ENCODE peak calls at places on chromosomes 2 and 18, in six cellular contexts. One of them, this sample, is unnamed.

GRCh38 chr2:20205915-20206524 is 18.9 kb downstream of the SDC1 start:
- DNase-seq in lung: peak
- DNase-seq in fibroblast of mammary gland: no peak
- DNase-seq in HFFc6: no peak
- DNase-seq in cardiac fibroblast: no peak
- DNase-seq in Calu3: peak
- DNase-seq in this sample: no peak

GRCh38 chr2:46487667-46488333 is 8.4 kb downstream of the TMEM247 start:
- DNase-seq in cardiac fibroblast: peak
- DNase-seq in Calu3: no peak
- DNase-seq in HFFc6: peak
- DNase-seq in lung: peak
- DNase-seq in fibroblast of mammary gland: peak
- DNase-seq in this sample: no peak

GRCh38 chr18:61546598-61546997 is 213.4 kb downstream of the CDH20 start:
- DNase-seq in fibroblast of mammary gland: peak
- DNase-seq in lung: no peak
- DNase-seq in cardiac fibroblast: peak
- DNase-seq in HFFc6: peak
- DNase-seq in Calu3: no peak
- DNase-seq in this sample: no peak

GRCh38 chr18:55343396-55344073 is 244.5 kb downstream of the TCF4 start:
- DNase-seq in Calu3: no peak
- DNase-seq in HFFc6: peak
- DNase-seq in cardiac fibroblast: peak
- DNase-seq in fibroblast of mammary gland: peak
- DNase-seq in lung: no peak
- DNase-seq in this sample: no peak

GRCh38 chr2:23209059-23209458 is 175.9 kb upstream of the KLHL29 start:
- DNase-seq in cardiac fibroblast: no peak
- DNase-seq in lung: no peak
- DNase-seq in Calu3: no peak
- DNase-seq in fibroblast of mammary gland: no peak
- DNase-seq in HFFc6: no peak
- DNase-seq in this sample: no peak

GRCh38 chr2:101386599-101387150 is 628 bp downstream of the CREG2 start:
- DNase-seq in Calu3: peak
- DNase-seq in lung: no peak
- DNase-seq in cardiac fibroblast: no peak
- DNase-seq in fibroblast of mammary gland: no peak
- DNase-seq in HFFc6: no peak
- DNase-seq in this sample: no peak

GRCh38 chr2:142875010-142875409 is 2.5 kb upstream of the KYNU start:
- DNase-seq in cardiac fibroblast: no peak
- DNase-seq in lung: no peak
- DNase-seq in Calu3: no peak
- DNase-seq in fibroblast of mammary gland: peak
- DNase-seq in HFFc6: no peak
- DNase-seq in this sample: no peak

GRCh38 chr2:64854773-64855237 is 134.4 kb upstream of the SLC1A4 start:
- DNase-seq in cardiac fibroblast: peak
- DNase-seq in Calu3: no peak
- DNase-seq in HFFc6: no peak
- DNase-seq in fibroblast of mammary gland: peak
- DNase-seq in lung: no peak
- DNase-seq in this sample: no peak

GRCh38 chr18:3713166-3713565 is 263.2 kb downstream of the TGIF1 start:
- DNase-seq in fibroblast of mammary gland: no peak
- DNase-seq in lung: no peak
- DNase-seq in HFFc6: no peak
- DNase-seq in Calu3: no peak
- DNase-seq in cardiac fibroblast: peak
- DNase-seq in this sample: no peak

GRCh38 chr2:171703574-171704347 is 16.5 kb downstream of the DYNC1I2 start:
- DNase-seq in cardiac fibroblast: peak
- DNase-seq in Calu3: no peak
- DNase-seq in HFFc6: peak
- DNase-seq in lung: no peak
- DNase-seq in fibroblast of mammary gland: peak
- DNase-seq in this sample: no peak

GRCh38 chr2:170005702-170006101 is 172.2 kb upstream of the MYO3B start:
- DNase-seq in lung: no peak
- DNase-seq in fibroblast of mammary gland: no peak
- DNase-seq in cardiac fibroblast: no peak
- DNase-seq in Calu3: no peak
- DNase-seq in HFFc6: no peak
- DNase-seq in this sample: no peak

GRCh38 chr2:7693246-7694065 is 776.2 kb downstream of the RNF144A start:
- DNase-seq in cardiac fibroblast: no peak
- DNase-seq in fibroblast of mammary gland: no peak
- DNase-seq in HFFc6: no peak
- DNase-seq in Calu3: no peak
- DNase-seq in lung: no peak
- DNase-seq in this sample: no peak

GRCh38 chr2:45850558-45850957 is 199.1 kb downstream of the PRKCE start:
- DNase-seq in fibroblast of mammary gland: no peak
- DNase-seq in HFFc6: no peak
- DNase-seq in lung: no peak
- DNase-seq in cardiac fibroblast: no peak
- DNase-seq in Calu3: no peak
- DNase-seq in this sample: no peak

GRCh38 chr18:33873127-33873526 is 295.1 kb downstream of the ASXL3 start:
- DNase-seq in cardiac fibroblast: no peak
- DNase-seq in fibroblast of mammary gland: no peak
- DNase-seq in HFFc6: no peak
- DNase-seq in lung: no peak
- DNase-seq in Calu3: no peak
- DNase-seq in this sample: no peak

GRCh38 chr18:48979944-48980890 is 29.5 kb upstream of the SMAD7 start:
- DNase-seq in Calu3: peak
- DNase-seq in fibroblast of mammary gland: no peak
- DNase-seq in cardiac fibroblast: no peak
- DNase-seq in lung: no peak
- DNase-seq in HFFc6: no peak
- DNase-seq in this sample: no peak

GRCh38 chr2:133338224-133338623 is 230.0 kb downstream of the NCKAP5 start:
- DNase-seq in Calu3: no peak
- DNase-seq in lung: no peak
- DNase-seq in HFFc6: no peak
- DNase-seq in cardiac fibroblast: no peak
- DNase-seq in fibroblast of mammary gland: no peak
- DNase-seq in this sample: no peak

GRCh38 chr2:86319700-86320369 is 17.6 kb downstream of the REEP1 start:
- DNase-seq in HFFc6: no peak
- DNase-seq in cardiac fibroblast: no peak
- DNase-seq in fibroblast of mammary gland: no peak
- DNase-seq in lung: no peak
- DNase-seq in Calu3: no peak
- DNase-seq in this sample: no peak

GRCh38 chr18:13639196-13639595 is 87.2 kb downstream of the FAM210A start:
- DNase-seq in lung: no peak
- DNase-seq in HFFc6: no peak
- DNase-seq in Calu3: no peak
- DNase-seq in cardiac fibroblast: no peak
- DNase-seq in fibroblast of mammary gland: no peak
- DNase-seq in this sample: no peak

GRCh38 chr2:121283670-121284245 is 1.2 kb downstream of the TFCP2L1 start:
- DNase-seq in Calu3: peak
- DNase-seq in HFFc6: peak
- DNase-seq in lung: no peak
- DNase-seq in fibroblast of mammary gland: no peak
- DNase-seq in cardiac fibroblast: no peak
- DNase-seq in this sample: no peak

GRCh38 chr2:38552259-38552658 is 50.5 kb downstream of the HNRNPLL start:
- DNase-seq in fibroblast of mammary gland: no peak
- DNase-seq in Calu3: no peak
- DNase-seq in HFFc6: no peak
- DNase-seq in lung: no peak
- DNase-seq in cardiac fibroblast: no peak
- DNase-seq in this sample: no peak

GRCh38 chr18:75896865-75897264 is 469.4 kb upstream of the SMIM21 start:
- DNase-seq in fibroblast of mammary gland: no peak
- DNase-seq in cardiac fibroblast: no peak
- DNase-seq in lung: no peak
- DNase-seq in Calu3: no peak
- DNase-seq in HFFc6: no peak
- DNase-seq in this sample: no peak

GRCh38 chr2:159637237-159637636 is 20.9 kb upstream of the BAZ2B start:
- DNase-seq in HFFc6: no peak
- DNase-seq in cardiac fibroblast: no peak
- DNase-seq in lung: no peak
- DNase-seq in Calu3: no peak
- DNase-seq in fibroblast of mammary gland: no peak
- DNase-seq in this sample: no peak

GRCh38 chr2:71901466-71901865 is 246.2 kb downstream of the CYP26B1 start:
- DNase-seq in Calu3: no peak
- DNase-seq in HFFc6: peak
- DNase-seq in cardiac fibroblast: no peak
- DNase-seq in lung: no peak
- DNase-seq in fibroblast of mammary gland: no peak
- DNase-seq in this sample: no peak

GRCh38 chr18:2939317-2939716 is 73.6 kb downstream of the LPIN2 start:
- DNase-seq in cardiac fibroblast: no peak
- DNase-seq in lung: peak
- DNase-seq in fibroblast of mammary gland: no peak
- DNase-seq in Calu3: peak
- DNase-seq in HFFc6: no peak
- DNase-seq in this sample: no peak

GRCh38 chr2:37350917-37351316 is 6.5 kb downstream of the QPCT start:
- DNase-seq in fibroblast of mammary gland: no peak
- DNase-seq in cardiac fibroblast: no peak
- DNase-seq in HFFc6: no peak
- DNase-seq in Calu3: no peak
- DNase-seq in lung: no peak
- DNase-seq in this sample: no peak

GRCh38 chr2:8725838-8726237 is 44.0 kb downstream of the ID2 start:
- DNase-seq in HFFc6: no peak
- DNase-seq in lung: no peak
- DNase-seq in cardiac fibroblast: no peak
- DNase-seq in Calu3: no peak
- DNase-seq in fibroblast of mammary gland: no peak
- DNase-seq in this sample: no peak

GRCh38 chr2:141029424-141030078 is 1101.3 kb downstream of the LRP1B start:
- DNase-seq in fibroblast of mammary gland: no peak
- DNase-seq in cardiac fibroblast: no peak
- DNase-seq in HFFc6: no peak
- DNase-seq in Calu3: no peak
- DNase-seq in lung: no peak
- DNase-seq in this sample: no peak

GRCh38 chr18:3040183-3040582 is 27.2 kb upstream of the LPIN2 start:
- DNase-seq in cardiac fibroblast: no peak
- DNase-seq in Calu3: no peak
- DNase-seq in HFFc6: no peak
- DNase-seq in fibroblast of mammary gland: no peak
- DNase-seq in lung: no peak
- DNase-seq in this sample: no peak

GRCh38 chr18:57910134-57910533 is 107.0 kb upstream of the ATP8B1 start:
- DNase-seq in HFFc6: no peak
- DNase-seq in Calu3: no peak
- DNase-seq in fibroblast of mammary gland: no peak
- DNase-seq in lung: no peak
- DNase-seq in cardiac fibroblast: no peak
- DNase-seq in this sample: no peak

GRCh38 chr2:234686088-234686890 is 189.4 kb upstream of the ARL4C start:
- DNase-seq in cardiac fibroblast: peak
- DNase-seq in Calu3: peak
- DNase-seq in lung: no peak
- DNase-seq in HFFc6: no peak
- DNase-seq in fibroblast of mammary gland: no peak
- DNase-seq in this sample: no peak
- TF ChIP-seq CTCF in cardiac fibroblast: no peak
- TF ChIP-seq CTCF in Calu3: no peak
- TF ChIP-seq CTCF in lung: no peak
- TF ChIP-seq CTCF in HFFc6: no peak
- TF ChIP-seq CTCF in fibroblast of mammary gland: no peak
- TF ChIP-seq CTCF in this sample: no peak

DNA sequence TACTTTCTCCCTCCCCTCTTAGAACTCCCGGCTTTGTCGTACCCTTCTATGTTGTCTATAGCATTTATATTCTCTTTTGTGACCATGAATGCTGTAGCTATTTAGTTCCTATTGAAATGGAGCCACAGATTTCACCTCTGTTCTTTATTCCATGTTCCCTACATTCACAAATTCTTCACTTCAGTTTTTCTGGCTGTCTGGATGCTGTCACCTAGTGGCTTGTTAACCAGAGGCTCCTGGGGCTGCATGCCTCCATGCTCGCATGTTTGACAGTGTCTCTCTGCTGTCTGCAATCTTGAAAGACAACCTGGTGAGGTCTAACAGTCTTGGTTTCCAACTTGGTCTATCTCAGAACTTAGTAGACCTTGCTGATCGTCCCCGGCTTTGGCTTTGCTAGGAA is 48.2 kb downstream of the CFAP221 start:
- DNase-seq in Calu3: no peak
- DNase-seq in cardiac fibroblast: no peak
- DNase-seq in lung: no peak
- DNase-seq in HFFc6: no peak
- DNase-seq in fibroblast of mammary gland: no peak
- DNase-seq in this sample: no peak
- TF ChIP-seq CTCF in Calu3: no peak
- TF ChIP-seq CTCF in cardiac fibroblast: no peak
- TF ChIP-seq CTCF in lung: no peak
- TF ChIP-seq CTCF in HFFc6: no peak
- TF ChIP-seq CTCF in fibroblast of mammary gland: no peak
- TF ChIP-seq CTCF in this sample: no peak

DNA sequence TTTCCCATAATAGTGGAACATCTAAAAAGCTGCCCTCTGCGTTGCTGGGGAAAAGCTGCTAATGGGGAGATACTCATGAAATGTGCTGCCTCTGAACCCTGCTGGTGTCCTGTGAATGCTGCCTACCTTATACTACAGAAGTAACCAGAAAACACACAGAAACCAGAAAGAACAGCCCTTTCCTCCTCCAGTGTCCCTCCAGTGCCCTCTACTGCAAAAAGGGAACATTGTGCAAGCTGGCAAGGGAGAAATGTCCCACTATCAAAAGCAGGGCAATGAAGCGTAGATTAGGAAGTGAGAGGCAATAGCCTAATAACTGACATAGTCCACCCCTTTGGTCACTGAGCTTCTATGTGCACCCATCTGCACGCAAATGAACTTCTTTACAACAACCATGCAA is 162.7 kb upstream of the ETAA1 start:
- DNase-seq in lung: no peak
- DNase-seq in HFFc6: peak
- DNase-seq in fibroblast of mammary gland: peak
- DNase-seq in cardiac fibroblast: peak
- DNase-seq in Calu3: peak
- DNase-seq in this sample: no peak
- TF ChIP-seq CTCF in lung: no peak
- TF ChIP-seq CTCF in HFFc6: peak
- TF ChIP-seq CTCF in fibroblast of mammary gland: peak
- TF ChIP-seq CTCF in cardiac fibroblast: peak
- TF ChIP-seq CTCF in Calu3: peak
- TF ChIP-seq CTCF in this sample: peak

DNA sequence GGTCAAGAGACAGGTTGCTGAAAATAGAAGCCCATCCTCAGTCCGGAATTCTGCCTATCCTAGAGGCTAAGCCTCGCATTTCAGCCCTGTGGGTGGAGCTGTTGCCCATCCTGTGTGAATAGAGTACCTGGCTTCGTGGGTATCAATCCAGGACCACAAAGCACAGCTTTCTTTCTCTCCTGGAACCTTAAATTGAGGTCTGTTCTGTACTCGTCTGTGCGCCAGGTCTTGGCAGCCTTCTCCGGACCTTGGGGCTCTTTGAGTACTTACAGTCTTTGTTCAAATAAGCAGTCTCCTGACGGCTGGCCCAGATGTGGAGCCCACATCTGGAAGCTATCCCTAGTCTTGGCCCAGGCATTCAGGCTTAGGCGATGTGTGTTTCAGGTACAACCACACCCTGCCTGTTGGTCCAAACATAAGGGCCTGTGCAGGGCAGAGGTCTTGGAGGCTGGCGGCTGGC is 294.3 kb downstream of the BCL2 start:
- DNase-seq in Calu3: no peak
- DNase-seq in cardiac fibroblast: no peak
- DNase-seq in HFFc6: no peak
- DNase-seq in fibroblast of mammary gland: peak
- DNase-seq in lung: no peak
- DNase-seq in this sample: no peak
- TF ChIP-seq CTCF in Calu3: no peak
- TF ChIP-seq CTCF in cardiac fibroblast: peak
- TF ChIP-seq CTCF in HFFc6: peak
- TF ChIP-seq CTCF in fibroblast of mammary gland: peak
- TF ChIP-seq CTCF in lung: no peak
- TF ChIP-seq CTCF in this sample: peak